ENCODE peak calls at places on chromosomes 13 and 19, in ten cellular contexts. O is CD8-positive, alpha-beta memory T cell; H is psoas muscle; Y is CD8-positive, alpha-beta T cell; P is BE2C; S is myocyte; V is right lobe of liver; W is stimulated activated CD4-positive, alpha-beta T cell treated with anti-CD3 and anti-CD28 coated beads, Interleukin-2, amount 100 ng/mL, for 4 hours; N is stimulated activated naive CD8-positive, alpha-beta T cell treated with anti-CD3 and anti-CD28 coated beads, Interleukin-15, Interleukin-2, amounts not matched to agents 100 U/mL and 50 U/mL, for 24 hours; J is GM04503. M is an unnamed sample.

GRCh38 chr13:66586489-66586888 is 643.6 kb downstream of the PCDH9 start:
- DNase-seq in V (no peak), J (no peak), Y (no peak), P (no peak), H (no peak), O (no peak), N (no peak), S (no peak), W (no peak), M (no peak)

GRCh38 chr13:64293923-64294322 is 2878.3 kb upstream of the PCDH20 start:
- DNase-seq in H (no peak), O (no peak), Y (no peak), V (no peak), P (no peak), J (no peak), W (no peak), S (no peak), N (no peak), M (no peak)

GRCh38 chr19:20247016-20247683 is 80.1 kb downstream of the ZNF486 start:
- DNase-seq in O (no peak), W (no peak), J (no peak), V (no peak), N (peak), Y (peak), P (no peak), H (no peak), S (peak), M (no peak)

GRCh38 chr13:62300021-62300420 is 884.4 kb upstream of the PCDH20 start:
- DNase-seq in O (no peak), N (no peak), V (no peak), P (no peak), S (no peak), Y (no peak), H (no peak), J (no peak), W (no peak), M (no peak)

GRCh38 chr13:38804536-38804935 is 117.7 kb downstream of the FREM2 start:
- DNase-seq in N (no peak), P (no peak), H (no peak), J (no peak), S (no peak), Y (no peak), V (no peak), O (no peak), W (no peak), M (no peak)

GRCh38 chr13:110420626-110421025 is 113.5 kb downstream of the COL4A2 start:
- DNase-seq in J (no peak), S (no peak), Y (no peak), H (no peak), P (no peak), O (no peak), N (no peak), V (no peak), W (no peak), M (no peak)

GRCh38 chr19:801030-801860 is 4.0 kb downstream of the PTBP1 start:
- DNase-seq in H (peak), O (peak), N (no peak), J (no peak), S (peak), V (peak), Y (no peak), W (no peak), P (peak), M (peak)

GRCh38 chr19:46880440-46880839 is 19.6 kb downstream of the ARHGAP35 start:
- DNase-seq in O (no peak), W (no peak), P (no peak), J (no peak), V (no peak), S (no peak), H (no peak), N (no peak), Y (no peak), M (no peak)

GRCh38 chr13:110336681-110337080 is 29.6 kb downstream of the COL4A2 start:
- DNase-seq in Y (no peak), P (no peak), H (no peak), W (no peak), V (no peak), O (no peak), J (no peak), S (no peak), N (no peak), M (no peak)

GRCh38 chr19:16447015-16447384 is 24.8 kb downstream of the EPS15L1 start:
- DNase-seq in J (peak), O (peak), V (peak), S (peak), N (peak), Y (peak), W (no peak), H (peak), P (no peak), M (peak)

GRCh38 chr19:53660584-53660983 is 28.8 kb downstream of the DPRX start:
- DNase-seq in S (no peak), W (no peak), O (no peak), V (no peak), N (no peak), Y (no peak), J (no peak), P (no peak), H (no peak), M (no peak)

GRCh38 chr13:80029170-80029569 is 311.8 kb downstream of the SPRY2 start:
- DNase-seq in Y (no peak), V (no peak), W (no peak), N (no peak), J (no peak), O (no peak), H (no peak), S (no peak), P (no peak), M (no peak)

GRCh38 chr19:49835562-49835961 is 15.4 kb upstream of the PTOV1 start:
- DNase-seq in O (no peak), H (no peak), V (peak), N (no peak), Y (no peak), W (no peak), P (no peak), J (no peak), S (no peak), M (no peak)

GRCh38 chr19:15641901-15642491 is 1.3 kb downstream of the CYP4F3 start:
- DNase-seq in P (no peak), J (no peak), V (peak), H (no peak), S (no peak), W (no peak), Y (no peak), O (no peak), N (no peak), M (no peak)

GRCh38 chr13:105914637-105915036 is 620.8 kb downstream of the EFNB2 start:
- DNase-seq in O (no peak), J (peak), S (peak), P (no peak), H (no peak), V (no peak), Y (no peak), N (no peak), W (no peak), M (no peak)

M was measured in lower lobe of right lung.